ENCODE peak calls at places on chromosomes 2 and 18, in eight cellular contexts. One of them, this sample, is unnamed.

GRCh38 chr2:195051401-195051800 is 605.6 kb upstream of the SLC39A10 start:
- DNase-seq in AG10803: no peak
- DNase-seq in astrocyte of the spinal cord: peak; percentile 70
- DNase-seq in GM23338: no peak
- DNase-seq in astrocyte: peak; percentile 39
- DNase-seq in cardiac muscle cell: no peak
- DNase-seq in HCT116: no peak
- DNase-seq in thoracic aorta: no peak
- DNase-seq in this sample: no peak

GRCh38 chr18:78495550-78495949 is 484.1 kb upstream of the SALL3 start:
- DNase-seq in HCT116: no peak
- DNase-seq in astrocyte: no peak
- DNase-seq in GM23338: no peak
- DNase-seq in astrocyte of the spinal cord: no peak
- DNase-seq in cardiac muscle cell: no peak
- DNase-seq in AG10803: no peak
- DNase-seq in thoracic aorta: no peak
- DNase-seq in this sample: no peak

GRCh38 chr2:64525323-64525625 is 1.1 kb downstream of the AFTPH start:
- DNase-seq in astrocyte: peak; percentile 24
- DNase-seq in HCT116: no peak
- DNase-seq in AG10803: no peak
- DNase-seq in GM23338: peak; percentile 24
- DNase-seq in cardiac muscle cell: no peak
- DNase-seq in astrocyte of the spinal cord: peak; percentile 28
- DNase-seq in thoracic aorta: no peak
- DNase-seq in this sample: no peak

GRCh38 chr18:11149441-11150270 is at the start of gene PIEZO2:
- DNase-seq in astrocyte: peak; percentile 20
- DNase-seq in cardiac muscle cell: peak; percentile 85
- DNase-seq in thoracic aorta: no peak
- DNase-seq in HCT116: no peak
- DNase-seq in AG10803: peak; percentile 24
- DNase-seq in GM23338: peak; percentile 85
- DNase-seq in astrocyte of the spinal cord: peak; percentile 46
- DNase-seq in this sample: no peak

GRCh38 chr2:3650140-3650944 is 7.7 kb upstream of the ALLC start:
- DNase-seq in thoracic aorta: no peak
- DNase-seq in cardiac muscle cell: no peak
- DNase-seq in astrocyte of the spinal cord: no peak
- DNase-seq in AG10803: no peak
- DNase-seq in HCT116: no peak
- DNase-seq in GM23338: no peak
- DNase-seq in astrocyte: no peak
- DNase-seq in this sample: no peak

GRCh38 chr2:181678033-181678586 is 2.2 kb downstream of the NEUROD1 start:
- DNase-seq in thoracic aorta: no peak
- DNase-seq in GM23338: peak; percentile 96
- DNase-seq in cardiac muscle cell: peak; percentile 94
- DNase-seq in AG10803: peak; percentile 65
- DNase-seq in astrocyte of the spinal cord: peak; percentile 81
- DNase-seq in astrocyte: peak; percentile 73
- DNase-seq in HCT116: no peak
- DNase-seq in this sample: peak; percentile 36

GRCh38 chr2:98084151-98084868 is 2.7 kb upstream of the VWA3B start:
- DNase-seq in AG10803: no peak
- DNase-seq in HCT116: no peak
- DNase-seq in astrocyte: no peak
- DNase-seq in thoracic aorta: no peak
- DNase-seq in cardiac muscle cell: no peak
- DNase-seq in astrocyte of the spinal cord: no peak
- DNase-seq in GM23338: no peak
- DNase-seq in this sample: no peak

GRCh38 chr2:15155959-15156574 is 405.1 kb downstream of the NBAS start:
- DNase-seq in cardiac muscle cell: no peak
- DNase-seq in astrocyte: no peak
- DNase-seq in thoracic aorta: no peak
- DNase-seq in HCT116: no peak
- DNase-seq in AG10803: no peak
- DNase-seq in GM23338: peak; percentile 25
- DNase-seq in astrocyte of the spinal cord: no peak
- DNase-seq in this sample: no peak

GRCh38 chr2:6828299-6828584 is 37.5 kb downstream of the CMPK2 start:
- DNase-seq in GM23338: peak; percentile 65
- DNase-seq in AG10803: peak; percentile 49
- DNase-seq in astrocyte: peak; percentile 36
- DNase-seq in thoracic aorta: no peak
- DNase-seq in cardiac muscle cell: no peak
- DNase-seq in astrocyte of the spinal cord: peak; percentile 61
- DNase-seq in HCT116: peak; percentile 16
- DNase-seq in this sample: no peak

GRCh38 chr18:61587865-61588264 is 254.6 kb downstream of the CDH20 start:
- DNase-seq in astrocyte of the spinal cord: no peak
- DNase-seq in AG10803: no peak
- DNase-seq in HCT116: no peak
- DNase-seq in thoracic aorta: no peak
- DNase-seq in astrocyte: no peak
- DNase-seq in cardiac muscle cell: no peak
- DNase-seq in GM23338: no peak
- DNase-seq in this sample: no peak

GRCh38 chr2:37623971-37624897 is 47.2 kb downstream of the CDC42EP3 start:
- DNase-seq in astrocyte of the spinal cord: peak; percentile 62
- DNase-seq in cardiac muscle cell: no peak
- DNase-seq in astrocyte: peak; percentile 79
- DNase-seq in thoracic aorta: no peak
- DNase-seq in GM23338: no peak
- DNase-seq in HCT116: no peak
- DNase-seq in AG10803: peak; percentile 48
- DNase-seq in this sample: no peak

GRCh38 chr18:65954372-65954771 is 203.6 kb downstream of the CDH7 start:
- DNase-seq in astrocyte of the spinal cord: no peak
- DNase-seq in AG10803: no peak
- DNase-seq in HCT116: no peak
- DNase-seq in astrocyte: no peak
- DNase-seq in cardiac muscle cell: no peak
- DNase-seq in GM23338: no peak
- DNase-seq in thoracic aorta: no peak
- DNase-seq in this sample: no peak

GRCh38 chr2:45242161-45242741 is 233.0 kb upstream of the SIX2 start:
- DNase-seq in HCT116: no peak
- DNase-seq in GM23338: no peak
- DNase-seq in thoracic aorta: peak; percentile 23
- DNase-seq in AG10803: peak; percentile 42
- DNase-seq in astrocyte of the spinal cord: peak; percentile 48
- DNase-seq in astrocyte: peak; percentile 60
- DNase-seq in cardiac muscle cell: peak; percentile 79
- DNase-seq in this sample: no peak

GRCh38 chr2:20623241-20623640 is 27.7 kb downstream of the HS1BP3 start:
- DNase-seq in thoracic aorta: no peak
- DNase-seq in HCT116: no peak
- DNase-seq in astrocyte: no peak
- DNase-seq in GM23338: no peak
- DNase-seq in astrocyte of the spinal cord: no peak
- DNase-seq in cardiac muscle cell: no peak
- DNase-seq in AG10803: no peak
- DNase-seq in this sample: no peak

GRCh38 chr2:145286716-145287115 is 766.8 kb upstream of the ZEB2 start:
- DNase-seq in astrocyte of the spinal cord: no peak
- DNase-seq in GM23338: no peak
- DNase-seq in HCT116: no peak
- DNase-seq in thoracic aorta: no peak
- DNase-seq in cardiac muscle cell: peak; percentile 38
- DNase-seq in astrocyte: no peak
- DNase-seq in AG10803: no peak
- DNase-seq in this sample: no peak

GRCh38 chr2:236120006-236120740 is 48.0 kb downstream of the GBX2 start:
- DNase-seq in cardiac muscle cell: no peak
- DNase-seq in thoracic aorta: no peak
- DNase-seq in astrocyte of the spinal cord: no peak
- DNase-seq in AG10803: no peak
- DNase-seq in GM23338: no peak
- DNase-seq in astrocyte: no peak
- DNase-seq in HCT116: no peak
- DNase-seq in this sample: no peak

GRCh38 chr2:159573294-159573693 is 43.1 kb downstream of the BAZ2B start:
- DNase-seq in cardiac muscle cell: no peak
- DNase-seq in thoracic aorta: no peak
- DNase-seq in HCT116: no peak
- DNase-seq in astrocyte: no peak
- DNase-seq in GM23338: no peak
- DNase-seq in AG10803: no peak
- DNase-seq in astrocyte of the spinal cord: no peak
- DNase-seq in this sample: no peak

GRCh38 chr2:40103163-40103562 is 324.1 kb upstream of the THUMPD2 start:
- DNase-seq in AG10803: peak; percentile 95
- DNase-seq in thoracic aorta: no peak
- DNase-seq in HCT116: no peak
- DNase-seq in GM23338: peak; percentile 6
- DNase-seq in astrocyte of the spinal cord: peak; percentile 78
- DNase-seq in cardiac muscle cell: no peak
- DNase-seq in astrocyte: peak; percentile 87
- DNase-seq in this sample: no peak

GRCh38 chr2:128308284-128308731 is 10.4 kb downstream of the HS6ST1 start:
- DNase-seq in thoracic aorta: no peak
- DNase-seq in AG10803: no peak
- DNase-seq in cardiac muscle cell: no peak
- DNase-seq in GM23338: no peak
- DNase-seq in HCT116: no peak
- DNase-seq in astrocyte of the spinal cord: no peak
- DNase-seq in astrocyte: no peak
- DNase-seq in this sample: no peak

GRCh38 chr2:17442334-17442733 is 75.9 kb downstream of the RAD51AP2 start:
- DNase-seq in HCT116: no peak
- DNase-seq in cardiac muscle cell: no peak
- DNase-seq in AG10803: no peak
- DNase-seq in thoracic aorta: no peak
- DNase-seq in astrocyte: peak; percentile 76
- DNase-seq in GM23338: no peak
- DNase-seq in astrocyte of the spinal cord: peak; percentile 71
- DNase-seq in this sample: no peak

GRCh38 chr18:2933995-2934394 is 78.9 kb downstream of the LPIN2 start:
- DNase-seq in astrocyte of the spinal cord: no peak
- DNase-seq in AG10803: no peak
- DNase-seq in GM23338: no peak
- DNase-seq in thoracic aorta: no peak
- DNase-seq in cardiac muscle cell: no peak
- DNase-seq in astrocyte: no peak
- DNase-seq in HCT116: no peak
- DNase-seq in this sample: no peak

GRCh38 chr2:119683717-119684443 is 4.9 kb downstream of the TMEM177 start:
- DNase-seq in cardiac muscle cell: no peak
- DNase-seq in astrocyte: peak; percentile 51
- DNase-seq in GM23338: no peak
- DNase-seq in astrocyte of the spinal cord: peak; percentile 27
- DNase-seq in thoracic aorta: no peak
- DNase-seq in AG10803: peak; percentile 5
- DNase-seq in HCT116: no peak
- DNase-seq in this sample: no peak

GRCh38 chr2:288743-289361 is 961 bp upstream of the ALKAL2 start:
- DNase-seq in AG10803: no peak
- DNase-seq in thoracic aorta: no peak
- DNase-seq in astrocyte of the spinal cord: no peak
- DNase-seq in astrocyte: no peak
- DNase-seq in cardiac muscle cell: no peak
- DNase-seq in HCT116: no peak
- DNase-seq in GM23338: peak; percentile 71
- DNase-seq in this sample: no peak

GRCh38 chr2:71665168-71666093 is 212.1 kb downstream of the DYSF start:
- DNase-seq in thoracic aorta: no peak
- DNase-seq in HCT116: no peak
- DNase-seq in cardiac muscle cell: no peak
- DNase-seq in astrocyte of the spinal cord: no peak
- DNase-seq in astrocyte: no peak
- DNase-seq in AG10803: peak; percentile 29
- DNase-seq in GM23338: no peak
- DNase-seq in this sample: no peak

GRCh38 chr2:104521247-104521646 is 332.7 kb upstream of the POU3F3 start:
- DNase-seq in GM23338: peak; percentile 81
- DNase-seq in cardiac muscle cell: peak; percentile 7
- DNase-seq in HCT116: no peak
- DNase-seq in AG10803: no peak
- DNase-seq in thoracic aorta: no peak
- DNase-seq in astrocyte: no peak
- DNase-seq in astrocyte of the spinal cord: no peak
- DNase-seq in this sample: no peak

GRCh38 chr2:236001854-236002253 is 166.3 kb downstream of the GBX2 start:
- DNase-seq in GM23338: no peak
- DNase-seq in cardiac muscle cell: no peak
- DNase-seq in astrocyte: no peak
- DNase-seq in astrocyte of the spinal cord: no peak
- DNase-seq in thoracic aorta: no peak
- DNase-seq in AG10803: no peak
- DNase-seq in HCT116: no peak
- DNase-seq in this sample: no peak

GRCh38 chr18:72986103-72986502 is 118.3 kb upstream of the NETO1 start:
- DNase-seq in AG10803: no peak
- DNase-seq in thoracic aorta: no peak
- DNase-seq in astrocyte of the spinal cord: peak; percentile 13
- DNase-seq in cardiac muscle cell: no peak
- DNase-seq in HCT116: no peak
- DNase-seq in astrocyte: peak; percentile 32
- DNase-seq in GM23338: no peak
- DNase-seq in this sample: no peak

GRCh38 chr18:77482190-77482928 is 232.7 kb downstream of the GALR1 start:
- DNase-seq in thoracic aorta: no peak
- DNase-seq in GM23338: no peak
- DNase-seq in HCT116: no peak
- DNase-seq in AG10803: no peak
- DNase-seq in astrocyte: no peak
- DNase-seq in cardiac muscle cell: no peak
- DNase-seq in astrocyte of the spinal cord: peak; percentile 16
- DNase-seq in this sample: no peak
- H3K4me3 ChIP-seq in thoracic aorta: no peak overlapping the region
- H3K4me3 ChIP-seq in GM23338: no peak overlapping the region
- H3K4me3 ChIP-seq in HCT116: no peak overlapping the region
- H3K4me3 ChIP-seq in AG10803: no peak overlapping the region
- H3K4me3 ChIP-seq in astrocyte: no peak overlapping the region
- H3K4me3 ChIP-seq in cardiac muscle cell: no peak overlapping the region
- H3K4me3 ChIP-seq in astrocyte of the spinal cord: no peak overlapping the region
- H3K4me3 ChIP-seq in this sample: no peak overlapping the region

GRCh38 chr2:28956890-28957289 is 24.2 kb upstream of the TOGARAM2 start:
- DNase-seq in astrocyte: no peak
- DNase-seq in HCT116: peak; percentile 44
- DNase-seq in thoracic aorta: no peak
- DNase-seq in cardiac muscle cell: no peak
- DNase-seq in astrocyte of the spinal cord: no peak
- DNase-seq in AG10803: peak; percentile 5
- DNase-seq in GM23338: peak; percentile 70
- DNase-seq in this sample: no peak
- TF ChIP-seq CTCF in astrocyte: peak; percentile 27
- TF ChIP-seq CTCF in HCT116: peak; percentile 67
- TF ChIP-seq CTCF in thoracic aorta: peak; percentile 11
- TF ChIP-seq CTCF in cardiac muscle cell: peak; percentile 35
- TF ChIP-seq CTCF in astrocyte of the spinal cord: peak; percentile 48
- TF ChIP-seq CTCF in AG10803: peak; percentile 42
- TF ChIP-seq CTCF in GM23338: peak; percentile 75
- TF ChIP-seq CTCF in this sample: peak; percentile 30

GRCh38 chr2:174554514-174555119 is 43.0 kb downstream of the WIPF1 start:
- DNase-seq in astrocyte: no peak
- DNase-seq in astrocyte of the spinal cord: no peak
- DNase-seq in cardiac muscle cell: no peak
- DNase-seq in HCT116: no peak
- DNase-seq in thoracic aorta: no peak
- DNase-seq in AG10803: no peak
- DNase-seq in GM23338: no peak
- DNase-seq in this sample: no peak
- H3K4me3 ChIP-seq in astrocyte: no peak overlapping the region
- H3K4me3 ChIP-seq in astrocyte of the spinal cord: no peak overlapping the region
- H3K4me3 ChIP-seq in cardiac muscle cell: no peak overlapping the region
- H3K4me3 ChIP-seq in HCT116: no peak overlapping the region
- H3K4me3 ChIP-seq in thoracic aorta: no peak overlapping the region
- H3K4me3 ChIP-seq in AG10803: no peak overlapping the region
- H3K4me3 ChIP-seq in GM23338: no peak overlapping the region
- H3K4me3 ChIP-seq in this sample: no peak overlapping the region

GRCh38 chr18:8257851-8258434 is 351.3 kb upstream of the RAB12 start:
- DNase-seq in astrocyte of the spinal cord: no peak
- DNase-seq in cardiac muscle cell: no peak
- DNase-seq in HCT116: no peak
- DNase-seq in GM23338: no peak
- DNase-seq in AG10803: no peak
- DNase-seq in thoracic aorta: no peak
- DNase-seq in astrocyte: no peak
- DNase-seq in this sample: no peak
- TF ChIP-seq CTCF in astrocyte of the spinal cord: no peak
- TF ChIP-seq CTCF in cardiac muscle cell: no peak
- TF ChIP-seq CTCF in HCT116: no peak
- TF ChIP-seq CTCF in GM23338: no peak
- TF ChIP-seq CTCF in AG10803: no peak
- TF ChIP-seq CTCF in thoracic aorta: no peak
- TF ChIP-seq CTCF in astrocyte: no peak
- TF ChIP-seq CTCF in this sample: no peak

This sample was measured in LNCaP clone FGC.